ENCODE peak calls at places on chromosome 2, in five cellular contexts. One of them, this sample, is unnamed.

GRCh38 chr2:39243469-39244123 is at the start of gene CDKL4:
- DNase-seq in SJSA1: no peak
- DNase-seq in GM03348: peak; percentile 24
- DNase-seq in M059J: no peak
- DNase-seq in Jurkat, Clone E6-1: no peak
- DNase-seq in this sample: peak; percentile 30

GRCh38 chr2:29273704-29274611 is 158.7 kb downstream of the CLIP4 start:
- DNase-seq in SJSA1: no peak
- DNase-seq in M059J: peak; percentile 42
- DNase-seq in GM03348: no peak
- DNase-seq in Jurkat, Clone E6-1: no peak
- DNase-seq in this sample: no peak

GRCh38 chr2:218369374-218369773 is 12.7 kb upstream of the SLC11A1 start:
- DNase-seq in M059J: no peak
- DNase-seq in SJSA1: no peak
- DNase-seq in GM03348: no peak
- DNase-seq in Jurkat, Clone E6-1: no peak
- DNase-seq in this sample: peak; percentile 4

GRCh38 chr2:45182667-45183620 is 173.7 kb upstream of the SIX2 start:
- DNase-seq in GM03348: no peak
- DNase-seq in Jurkat, Clone E6-1: no peak
- DNase-seq in M059J: no peak
- DNase-seq in SJSA1: no peak
- DNase-seq in this sample: no peak

GRCh38 chr2:213848631-213849030 is 562.2 kb upstream of the VWC2L start:
- DNase-seq in SJSA1: no peak
- DNase-seq in Jurkat, Clone E6-1: no peak
- DNase-seq in GM03348: peak; percentile 13
- DNase-seq in M059J: peak; percentile 29
- DNase-seq in this sample: no peak

GRCh38 chr2:126658910-126659613 is 3.1 kb downstream of the GYPC start:
- DNase-seq in Jurkat, Clone E6-1: no peak
- DNase-seq in GM03348: peak; percentile 41
- DNase-seq in M059J: peak; percentile 24
- DNase-seq in SJSA1: no peak
- DNase-seq in this sample: peak; percentile 28

GRCh38 chr2:132581917-132582316 is 88.1 kb downstream of the LYPD1 start:
- DNase-seq in M059J: no peak
- DNase-seq in SJSA1: no peak
- DNase-seq in GM03348: no peak
- DNase-seq in Jurkat, Clone E6-1: peak; percentile 71
- DNase-seq in this sample: no peak

GRCh38 chr2:196230460-196230859 is 59.1 kb upstream of the STK17B start:
- DNase-seq in SJSA1: no peak
- DNase-seq in M059J: no peak
- DNase-seq in GM03348: no peak
- DNase-seq in Jurkat, Clone E6-1: no peak
- DNase-seq in this sample: no peak

GRCh38 chr2:183665403-183665802 is 541.2 kb downstream of the NUP35 start:
- DNase-seq in SJSA1: no peak
- DNase-seq in Jurkat, Clone E6-1: no peak
- DNase-seq in M059J: no peak
- DNase-seq in GM03348: no peak
- DNase-seq in this sample: no peak

GRCh38 chr2:112706170-112706664 is 14.6 kb upstream of the NT5DC4 start:
- DNase-seq in M059J: peak; percentile 89
- DNase-seq in GM03348: peak; percentile 13
- DNase-seq in SJSA1: peak; percentile 29
- DNase-seq in Jurkat, Clone E6-1: peak; percentile 96
- DNase-seq in this sample: no peak

GRCh38 chr2:95698166-95698565 is 106.4 kb downstream of the TRIM43 start:
- DNase-seq in M059J: peak; percentile 4
- DNase-seq in SJSA1: no peak
- DNase-seq in GM03348: no peak
- DNase-seq in Jurkat, Clone E6-1: no peak
- DNase-seq in this sample: no peak

GRCh38 chr2:20450201-20451108 is 3.6 kb downstream of the RHOB start:
- DNase-seq in M059J: peak; percentile 83
- DNase-seq in Jurkat, Clone E6-1: no peak
- DNase-seq in SJSA1: no peak
- DNase-seq in GM03348: peak; percentile 80
- DNase-seq in this sample: no peak

GRCh38 chr2:67686254-67686653 is 289.1 kb downstream of the ETAA1 start:
- DNase-seq in M059J: no peak
- DNase-seq in GM03348: no peak
- DNase-seq in Jurkat, Clone E6-1: no peak
- DNase-seq in SJSA1: no peak
- DNase-seq in this sample: no peak

GRCh38 chr2:128367601-128368359 is 49.1 kb upstream of the HS6ST1 start:
- DNase-seq in GM03348: no peak
- DNase-seq in SJSA1: peak; percentile 42
- DNase-seq in M059J: no peak
- DNase-seq in Jurkat, Clone E6-1: no peak
- DNase-seq in this sample: no peak

GRCh38 chr2:44479127-44479887 is 117.6 kb downstream of the CAMKMT start:
- DNase-seq in SJSA1: peak; percentile 45
- DNase-seq in M059J: peak; percentile 79
- DNase-seq in GM03348: peak; percentile 86
- DNase-seq in Jurkat, Clone E6-1: peak; percentile 77
- DNase-seq in this sample: peak; percentile 17

GRCh38 chr2:102119255-102119654 is 23.3 kb upstream of the IL1R1 start:
- DNase-seq in SJSA1: no peak
- DNase-seq in Jurkat, Clone E6-1: no peak
- DNase-seq in GM03348: no peak
- DNase-seq in M059J: no peak
- DNase-seq in this sample: no peak

GRCh38 chr2:147487286-147487979 is 357.4 kb upstream of the ACVR2A start:
- DNase-seq in SJSA1: no peak
- DNase-seq in GM03348: no peak
- DNase-seq in Jurkat, Clone E6-1: no peak
- DNase-seq in M059J: no peak
- DNase-seq in this sample: no peak

GRCh38 chr2:124032799-124033198 is 7.7 kb downstream of the CNTNAP5 start:
- DNase-seq in GM03348: no peak
- DNase-seq in M059J: no peak
- DNase-seq in Jurkat, Clone E6-1: no peak
- DNase-seq in SJSA1: no peak
- DNase-seq in this sample: no peak

GRCh38 chr2:1599301-1600085 is 144.8 kb downstream of the PXDN start:
- DNase-seq in SJSA1: peak; percentile 35
- DNase-seq in GM03348: no peak
- DNase-seq in M059J: no peak
- DNase-seq in Jurkat, Clone E6-1: no peak
- DNase-seq in this sample: no peak

GRCh38 chr2:133287709-133288108 is 280.6 kb downstream of the NCKAP5 start:
- DNase-seq in M059J: peak; percentile 88
- DNase-seq in GM03348: peak; percentile 48
- DNase-seq in SJSA1: no peak
- DNase-seq in Jurkat, Clone E6-1: no peak
- DNase-seq in this sample: no peak

GRCh38 chr2:29723255-29724001 is 198.0 kb downstream of the ALK start:
- DNase-seq in M059J: no peak
- DNase-seq in GM03348: no peak
- DNase-seq in SJSA1: no peak
- DNase-seq in Jurkat, Clone E6-1: no peak
- DNase-seq in this sample: no peak

GRCh38 chr2:2039826-2040225 is 291.2 kb downstream of the MYT1L start:
- DNase-seq in M059J: no peak
- DNase-seq in SJSA1: no peak
- DNase-seq in Jurkat, Clone E6-1: no peak
- DNase-seq in GM03348: no peak
- DNase-seq in this sample: no peak

GRCh38 chr2:102301867-102302362 is 9.4 kb upstream of the IL1RL1 start:
- DNase-seq in GM03348: no peak
- DNase-seq in Jurkat, Clone E6-1: no peak
- DNase-seq in M059J: no peak
- DNase-seq in SJSA1: no peak
- DNase-seq in this sample: peak; percentile 50

GRCh38 chr2:5391361-5391760 is 300.8 kb upstream of the SOX11 start:
- DNase-seq in GM03348: no peak
- DNase-seq in SJSA1: no peak
- DNase-seq in Jurkat, Clone E6-1: no peak
- DNase-seq in M059J: no peak
- DNase-seq in this sample: no peak

GRCh38 chr2:163077241-163077640 is 238.7 kb upstream of the KCNH7 start:
- DNase-seq in GM03348: no peak
- DNase-seq in Jurkat, Clone E6-1: peak; percentile 56
- DNase-seq in SJSA1: no peak
- DNase-seq in M059J: no peak
- DNase-seq in this sample: no peak

GRCh38 chr2:157565550-157565949 is 63.1 kb downstream of the ACVR1C start:
- DNase-seq in Jurkat, Clone E6-1: no peak
- DNase-seq in SJSA1: no peak
- DNase-seq in GM03348: no peak
- DNase-seq in M059J: no peak
- DNase-seq in this sample: no peak

GRCh38 chr2:219870023-219870422 is 242.6 kb downstream of the SLC4A3 start:
- DNase-seq in M059J: peak; percentile 55
- DNase-seq in Jurkat, Clone E6-1: no peak
- DNase-seq in SJSA1: no peak
- DNase-seq in GM03348: no peak
- DNase-seq in this sample: no peak

GRCh38 chr2:240644859-240645301 is 19.6 kb downstream of the GPR35 start:
- DNase-seq in GM03348: peak; percentile 4
- DNase-seq in SJSA1: no peak
- DNase-seq in Jurkat, Clone E6-1: no peak
- DNase-seq in M059J: no peak
- DNase-seq in this sample: no peak

GRCh38 chr2:139550341-139550740 is 770.2 kb upstream of the NXPH2 start:
- DNase-seq in Jurkat, Clone E6-1: no peak
- DNase-seq in GM03348: no peak
- DNase-seq in M059J: no peak
- DNase-seq in SJSA1: no peak
- DNase-seq in this sample: no peak

GRCh38 chr2:166972002-166972401 is 83.7 kb downstream of the XIRP2 start:
- DNase-seq in GM03348: no peak
- DNase-seq in SJSA1: no peak
- DNase-seq in M059J: no peak
- DNase-seq in Jurkat, Clone E6-1: no peak
- DNase-seq in this sample: no peak

This sample was measured in naive thymus-derived CD8-positive, alpha-beta T cell.